ENCODE peak calls at places on chromosomes 12 and 14, in eight cellular contexts. K is astrocyte of the cerebellum; G is body of pancreas; J is CD4-positive, CD25-positive, alpha-beta regulatory T cell; R is tibial nerve; V is CD4-positive, alpha-beta memory T cell; Y is AG09309; U is esophagus squamous epithelium. C is an unnamed sample.

GRCh38 chr12:69026341-69026740 is 93.4 kb upstream of the CPM start:
- DNase-seq in K (no peak), G (peak), J (no peak), R (no peak), V (no peak), Y (no peak), U (no peak), C (no peak)

GRCh38 chr12:26435005-26435404 is 239.6 kb downstream of the SSPN start:
- DNase-seq in K (no peak), G (no peak), J (no peak), R (no peak), V (no peak), Y (no peak), U (no peak), C (peak)

GRCh38 chr12:94286580-94287244 is 138.3 kb downstream of the PLXNC1 start:
- DNase-seq in K (no peak), G (no peak), J (no peak), R (no peak), V (no peak), Y (no peak), U (no peak), C (peak)

GRCh38 chr14:70188608-70189540 is at the start of gene SLC8A3:
- DNase-seq in K (no peak), G (peak), J (peak), R (no peak), V (no peak), Y (no peak), U (no peak), C (peak)

GRCh38 chr14:89340200-89340667 is 76.8 kb downstream of the FOXN3 start:
- DNase-seq in K (no peak), G (no peak), J (no peak), R (no peak), V (no peak), Y (peak), U (no peak), C (no peak)

GRCh38 chr14:24189460-24189859 is 844 bp upstream of the IPO4 start:
- DNase-seq in K (no peak), G (no peak), J (no peak), R (no peak), V (no peak), Y (no peak), U (no peak), C (no peak)

GRCh38 chr12:113826805-113827204 is 139.3 kb downstream of the RBM19 start:
- DNase-seq in K (no peak), G (no peak), J (no peak), R (no peak), V (no peak), Y (no peak), U (no peak), C (no peak)

GRCh38 chr14:101881426-101881825 is 82.9 kb upstream of the DYNC1H1 start:
- DNase-seq in K (no peak), G (peak), J (no peak), R (no peak), V (no peak), Y (no peak), U (no peak), C (no peak)

GRCh38 chr14:103541944-103542544 is 13.0 kb downstream of the TRMT61A start:
- DNase-seq in K (no peak), G (no peak), J (no peak), R (no peak), V (peak), Y (no peak), U (no peak), C (no peak)

GRCh38 chr12:50344245-50344644 is 52.2 kb downstream of the FAM186A start:
- DNase-seq in K (no peak), G (no peak), J (no peak), R (no peak), V (no peak), Y (no peak), U (no peak), C (no peak)

GRCh38 chr14:76719664-76720063 is 41.6 kb upstream of the VASH1 start:
- DNase-seq in K (no peak), G (no peak), J (no peak), R (no peak), V (no peak), Y (no peak), U (no peak), C (no peak)

GRCh38 chr14:83867871-83868270 is 1662.1 kb upstream of the FLRT2 start:
- DNase-seq in K (no peak), G (no peak), J (no peak), R (peak), V (no peak), Y (no peak), U (no peak), C (no peak)

DNA sequence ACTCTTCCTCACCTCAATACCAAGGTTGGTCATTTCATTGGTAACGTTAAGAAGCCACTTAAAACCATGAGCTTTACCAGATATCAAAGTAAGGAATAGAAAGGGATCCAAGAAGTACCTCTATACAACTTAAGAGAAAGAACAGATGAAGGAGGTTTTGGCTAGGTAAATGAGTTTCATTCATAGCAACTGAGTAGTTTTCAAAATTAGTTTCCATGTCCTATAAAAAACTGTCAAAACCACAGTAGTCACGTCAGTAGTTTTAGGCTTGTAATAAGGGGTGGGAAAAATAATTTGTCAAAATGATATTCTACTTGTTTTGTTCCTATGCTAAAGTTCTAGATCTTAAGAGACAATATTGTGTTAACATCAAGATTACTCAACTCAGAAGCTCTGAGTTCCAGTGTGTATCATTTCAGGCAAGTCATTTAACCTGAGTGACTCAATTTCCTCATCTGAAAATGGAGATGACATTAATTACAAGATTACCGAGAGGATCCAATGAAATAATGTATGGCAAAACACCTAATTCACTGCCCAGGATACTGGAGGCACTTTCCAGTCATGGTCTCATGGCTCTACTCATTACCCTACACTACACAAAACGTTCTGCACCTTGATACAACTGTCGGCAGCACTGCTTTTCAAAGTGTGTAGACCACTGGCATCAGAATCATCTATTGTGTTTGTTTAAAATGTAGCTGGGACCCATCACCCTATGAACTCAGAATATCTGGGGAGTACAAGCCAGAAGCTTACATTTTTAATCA is 24.1 kb upstream of the SLC6A13 start:
- DNase-seq in K (no peak), G (no peak), J (no peak), R (no peak), V (no peak), Y (no peak), U (no peak), C (no peak)
- H3K4me3 ChIP-seq in K (no peak), G (no peak), J (no peak), R (no peak), V (no peak), Y (no peak), U (no peak), C (no peak)

DNA sequence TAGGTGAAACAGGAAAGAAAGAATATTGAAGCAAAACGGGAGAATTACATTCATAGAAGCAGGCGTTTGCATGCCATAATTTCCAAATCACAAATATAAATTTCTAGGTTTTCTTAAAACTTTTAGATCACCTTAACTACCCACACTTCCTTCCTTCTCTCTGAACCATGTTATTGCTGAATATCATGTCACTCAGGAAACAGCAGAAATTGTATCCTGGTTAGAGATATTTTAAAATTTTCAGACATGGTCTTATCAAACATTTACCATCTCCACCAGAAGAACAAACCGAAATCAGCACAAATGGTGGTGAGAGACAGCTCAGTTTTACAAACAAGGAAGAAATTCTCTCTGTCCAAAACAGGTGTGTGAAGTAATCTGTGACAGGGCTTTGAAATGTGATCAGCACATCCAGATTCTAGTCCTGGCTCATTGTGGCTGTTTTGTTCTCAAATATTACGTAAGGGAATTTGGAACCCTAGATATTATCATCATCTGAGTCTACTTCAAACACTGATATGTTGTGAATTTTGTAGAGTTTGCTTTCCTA is 16.3 kb downstream of the TESPA1 start:
- DNase-seq in K (no peak), G (no peak), J (peak), R (no peak), V (peak), Y (no peak), U (no peak), C (no peak)
- H3K4me3 ChIP-seq in K (no peak), G (no peak), J (peak), R (no peak), V (no peak), Y (no peak), U (no peak), C (no peak)

GRCh38 chr12:65926119-65927004 is 102.1 kb downstream of the HMGA2 start:
- DNase-seq in K (no peak), G (no peak), J (no peak), R (no peak), V (no peak), Y (no peak), U (no peak), C (peak)

GRCh38 chr12:65922077-65922476 is 97.8 kb downstream of the HMGA2 start:
- DNase-seq in K (no peak), G (no peak), J (no peak), R (no peak), V (no peak), Y (no peak), U (no peak), C (no peak)

GRCh38 chr12:65923228-65923627 is 98.9 kb downstream of the HMGA2 start:
- DNase-seq in K (no peak), G (no peak), J (no peak), R (no peak), V (no peak), Y (no peak), U (no peak), C (no peak)

GRCh38 chr12:65929641-65930040 is 105.4 kb downstream of the HMGA2 start:
- DNase-seq in K (no peak), G (no peak), J (no peak), R (no peak), V (no peak), Y (no peak), U (no peak), C (no peak)

GRCh38 chr12:65925626-65926025 is 101.3 kb downstream of the HMGA2 start:
- DNase-seq in K (no peak), G (peak), J (no peak), R (no peak), V (no peak), Y (no peak), U (no peak), C (no peak)
- H3K4me3 ChIP-seq in K (no peak), G (no peak), J (no peak), R (no peak), V (no peak), Y (no peak), U (no peak), C (no peak)

GRCh38 chr12:120229583-120230325 is 28.8 kb upstream of the RPLP0 start:
- DNase-seq in K (no peak), G (no peak), J (no peak), R (no peak), V (no peak), Y (no peak), U (no peak), C (peak)
- H3K4me3 ChIP-seq in K (no peak), G (no peak), J (no peak), R (peak), V (no peak), Y (no peak), U (no peak), C (no peak)

DNA sequence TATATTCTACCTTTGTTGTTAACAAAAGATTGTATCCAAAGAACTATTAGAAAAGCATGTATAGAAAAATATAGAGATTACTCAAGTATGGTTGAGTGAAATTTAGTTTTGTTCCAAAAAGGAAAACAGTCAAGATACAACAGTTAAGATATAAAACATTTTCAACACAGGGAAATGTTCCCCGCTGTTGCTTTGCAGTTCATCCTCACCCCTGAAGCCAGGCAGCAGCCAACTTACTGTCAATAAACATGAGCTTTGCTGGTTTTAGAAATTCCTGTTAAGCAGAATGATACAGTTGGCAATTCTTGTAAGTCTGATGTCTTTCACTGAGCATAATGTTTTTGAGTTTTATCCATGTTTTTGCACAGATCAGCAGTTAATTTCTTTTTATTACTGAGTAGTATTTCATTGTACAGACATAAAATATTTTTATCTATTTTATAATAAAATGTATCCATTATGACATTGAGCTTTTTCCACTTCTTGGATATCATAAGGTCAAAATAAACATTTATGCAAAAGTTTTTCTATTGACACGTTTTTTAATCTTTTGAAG is 1.2 kb upstream of the CLEC2B start:
- DNase-seq in K (no peak), G (no peak), J (peak), R (no peak), V (peak), Y (no peak), U (no peak), C (no peak)
- H3K4me3 ChIP-seq in K (no peak), G (no peak), J (peak), R (peak), V (peak), Y (no peak), U (peak), C (no peak)

GRCh38 chr14:92687681-92688433 is 60.6 kb downstream of the LGMN start:
- DNase-seq in K (no peak), G (peak), J (no peak), R (no peak), V (no peak), Y (no peak), U (no peak), C (no peak)
- H3K4me3 ChIP-seq in K (peak), G (peak), J (no peak), R (peak), V (no peak), Y (no peak), U (peak), C (peak)

GRCh38 chr12:4267904-4268548 is 5.5 kb upstream of the CCND2 start:
- DNase-seq in K (no peak), G (no peak), J (no peak), R (no peak), V (no peak), Y (no peak), U (no peak), C (no peak)
- H3K4me3 ChIP-seq in K (no peak), G (no peak), J (peak), R (peak), V (peak), Y (no peak), U (peak), C (no peak)

C was measured in colonic mucosa.